ENCODE peak calls at places on chromosome 6, in ten cellular contexts. One of them, this sample, is unnamed.

GRCh38 chr6:38806833-38807232 is 91.7 kb downstream of the DNAH8 start:
- DNase-seq in AG04450: no peak
- DNase-seq in naive B cell: no peak
- DNase-seq in substantia nigra: no peak
- DNase-seq in HTR-8/SVneo: no peak
- DNase-seq in GM13977: no peak
- DNase-seq in lower lobe of right lung: no peak
- DNase-seq in ureter: no peak
- DNase-seq in HFFc6: no peak
- DNase-seq in anterior cingulate cortex: no peak
- DNase-seq in this sample: no peak

GRCh38 chr6:148508401-148509151 is 165.9 kb downstream of the SASH1 start:
- DNase-seq in ureter: no peak
- DNase-seq in GM13977: no peak
- DNase-seq in substantia nigra: no peak
- DNase-seq in AG04450: no peak
- DNase-seq in anterior cingulate cortex: no peak
- DNase-seq in HFFc6: peak
- DNase-seq in lower lobe of right lung: no peak
- DNase-seq in naive B cell: no peak
- DNase-seq in HTR-8/SVneo: no peak
- DNase-seq in this sample: no peak

GRCh38 chr6:15227827-15228318 is 18.0 kb upstream of the JARID2 start:
- DNase-seq in ureter: no peak
- DNase-seq in naive B cell: no peak
- DNase-seq in HFFc6: no peak
- DNase-seq in anterior cingulate cortex: no peak
- DNase-seq in HTR-8/SVneo: no peak
- DNase-seq in AG04450: no peak
- DNase-seq in substantia nigra: no peak
- DNase-seq in GM13977: no peak
- DNase-seq in lower lobe of right lung: no peak
- DNase-seq in this sample: no peak

GRCh38 chr6:166307082-166307980 is 861 bp downstream of the PRR18 start:
- DNase-seq in GM13977: peak
- DNase-seq in HTR-8/SVneo: no peak
- DNase-seq in ureter: no peak
- DNase-seq in anterior cingulate cortex: no peak
- DNase-seq in lower lobe of right lung: no peak
- DNase-seq in AG04450: no peak
- DNase-seq in HFFc6: no peak
- DNase-seq in naive B cell: no peak
- DNase-seq in substantia nigra: peak
- DNase-seq in this sample: no peak

GRCh38 chr6:50145125-50145524 is 95.4 kb upstream of the DEFB112 start:
- DNase-seq in AG04450: no peak
- DNase-seq in HFFc6: no peak
- DNase-seq in anterior cingulate cortex: no peak
- DNase-seq in substantia nigra: no peak
- DNase-seq in ureter: no peak
- DNase-seq in naive B cell: no peak
- DNase-seq in GM13977: no peak
- DNase-seq in lower lobe of right lung: no peak
- DNase-seq in HTR-8/SVneo: no peak
- DNase-seq in this sample: no peak

GRCh38 chr6:16639689-16640480 is 121.4 kb downstream of the ATXN1 start:
- DNase-seq in anterior cingulate cortex: no peak
- DNase-seq in ureter: no peak
- DNase-seq in lower lobe of right lung: no peak
- DNase-seq in HTR-8/SVneo: peak
- DNase-seq in HFFc6: peak
- DNase-seq in AG04450: peak
- DNase-seq in GM13977: no peak
- DNase-seq in naive B cell: no peak
- DNase-seq in substantia nigra: no peak
- DNase-seq in this sample: no peak

GRCh38 chr6:121430514-121431460 is 4.7 kb upstream of the GJA1 start:
- DNase-seq in HTR-8/SVneo: peak
- DNase-seq in GM13977: no peak
- DNase-seq in HFFc6: peak
- DNase-seq in anterior cingulate cortex: no peak
- DNase-seq in ureter: no peak
- DNase-seq in lower lobe of right lung: no peak
- DNase-seq in naive B cell: no peak
- DNase-seq in AG04450: peak
- DNase-seq in substantia nigra: no peak
- DNase-seq in this sample: no peak

GRCh38 chr6:26555505-26556262 is 17.5 kb downstream of the HMGN4 start:
- DNase-seq in substantia nigra: no peak
- DNase-seq in lower lobe of right lung: no peak
- DNase-seq in AG04450: no peak
- DNase-seq in ureter: no peak
- DNase-seq in HFFc6: no peak
- DNase-seq in anterior cingulate cortex: no peak
- DNase-seq in naive B cell: no peak
- DNase-seq in GM13977: no peak
- DNase-seq in HTR-8/SVneo: no peak
- DNase-seq in this sample: no peak

GRCh38 chr6:121365499-121366183 is 31.4 kb upstream of the TBC1D32 start:
- DNase-seq in GM13977: no peak
- DNase-seq in AG04450: no peak
- DNase-seq in HTR-8/SVneo: no peak
- DNase-seq in anterior cingulate cortex: no peak
- DNase-seq in HFFc6: no peak
- DNase-seq in ureter: no peak
- DNase-seq in naive B cell: no peak
- DNase-seq in lower lobe of right lung: no peak
- DNase-seq in substantia nigra: no peak
- DNase-seq in this sample: no peak

GRCh38 chr6:168012431-168013249 is 15.2 kb downstream of the KIF25 start:
- DNase-seq in HTR-8/SVneo: no peak
- DNase-seq in substantia nigra: no peak
- DNase-seq in lower lobe of right lung: peak
- DNase-seq in ureter: peak
- DNase-seq in HFFc6: no peak
- DNase-seq in AG04450: no peak
- DNase-seq in GM13977: no peak
- DNase-seq in naive B cell: no peak
- DNase-seq in anterior cingulate cortex: no peak
- DNase-seq in this sample: no peak

GRCh38 chr6:18121580-18122127 is 823 bp downstream of the NHLRC1 start:
- DNase-seq in AG04450: no peak
- DNase-seq in GM13977: no peak
- DNase-seq in HTR-8/SVneo: peak
- DNase-seq in anterior cingulate cortex: no peak
- DNase-seq in naive B cell: no peak
- DNase-seq in substantia nigra: no peak
- DNase-seq in ureter: no peak
- DNase-seq in HFFc6: no peak
- DNase-seq in lower lobe of right lung: peak
- DNase-seq in this sample: no peak

GRCh38 chr6:38533064-38533463 is 106.7 kb downstream of the BTBD9 start:
- DNase-seq in GM13977: no peak
- DNase-seq in HTR-8/SVneo: no peak
- DNase-seq in ureter: no peak
- DNase-seq in naive B cell: no peak
- DNase-seq in HFFc6: no peak
- DNase-seq in AG04450: no peak
- DNase-seq in anterior cingulate cortex: no peak
- DNase-seq in lower lobe of right lung: no peak
- DNase-seq in substantia nigra: no peak
- DNase-seq in this sample: no peak

GRCh38 chr6:12094689-12095088 is 82.6 kb downstream of the HIVEP1 start:
- DNase-seq in ureter: no peak
- DNase-seq in AG04450: no peak
- DNase-seq in lower lobe of right lung: no peak
- DNase-seq in naive B cell: no peak
- DNase-seq in anterior cingulate cortex: no peak
- DNase-seq in GM13977: no peak
- DNase-seq in substantia nigra: no peak
- DNase-seq in HFFc6: no peak
- DNase-seq in HTR-8/SVneo: no peak
- DNase-seq in this sample: no peak

GRCh38 chr6:79602859-79603258 is 28.3 kb upstream of the SH3BGRL2 start:
- DNase-seq in naive B cell: no peak
- DNase-seq in HFFc6: no peak
- DNase-seq in AG04450: no peak
- DNase-seq in ureter: no peak
- DNase-seq in lower lobe of right lung: no peak
- DNase-seq in anterior cingulate cortex: no peak
- DNase-seq in substantia nigra: no peak
- DNase-seq in GM13977: no peak
- DNase-seq in HTR-8/SVneo: no peak
- DNase-seq in this sample: no peak

This sample was measured in prostate gland.